ENCODE peak calls at places on chromosomes 16 and 17, in four cellular contexts. K is psoas muscle, C is fibroblast of mammary gland, A is AG09309. Y is an unnamed sample.

GRCh38 chr17:6241996-6242395 is 171.8 kb downstream of the WSCD1 start:
- DNase-seq in K (no peak), C (no peak), A (no peak), Y (no peak)

GRCh38 chr16:83809092-83809491 is 1.3 kb downstream of the HSBP1 start:
- DNase-seq in K (no peak), C (no peak), A (no peak), Y (no peak)

GRCh38 chr17:42982266-42982665 is 1.9 kb downstream of the RUNDC1 start:
- DNase-seq in K (no peak), C (no peak), A (no peak), Y (no peak)

GRCh38 chr17:33125552-33125950 is 133.9 kb downstream of the SPACA3 start:
- DNase-seq in K (no peak), C (no peak), A (no peak), Y (no peak)

GRCh38 chr17:51119415-51120356 is 982 bp downstream of the SPAG9 start:
- DNase-seq in K (peak), C (peak), A (no peak), Y (peak)

GRCh38 chr16:24255446-24256352 is at the start of gene CACNG3:
- DNase-seq in K (no peak), C (peak), A (no peak), Y (no peak)

GRCh38 chr16:84726670-84727467 is 27.1 kb downstream of the USP10 start:
- DNase-seq in K (no peak), C (no peak), A (no peak), Y (no peak)

GRCh38 chr16:57462978-57463362 is 491 bp downstream of the POLR2C start:
- DNase-seq in K (no peak), C (no peak), A (no peak), Y (no peak)

GRCh38 chr17:50633683-50634082 is 998 bp upstream of the ABCC3 start:
- DNase-seq in K (no peak), C (no peak), A (no peak), Y (no peak)

GRCh38 chr16:90077757-90078593 is 844 bp upstream of the PRDM7 start:
- DNase-seq in K (no peak), C (peak), A (no peak), Y (peak)

DNA sequence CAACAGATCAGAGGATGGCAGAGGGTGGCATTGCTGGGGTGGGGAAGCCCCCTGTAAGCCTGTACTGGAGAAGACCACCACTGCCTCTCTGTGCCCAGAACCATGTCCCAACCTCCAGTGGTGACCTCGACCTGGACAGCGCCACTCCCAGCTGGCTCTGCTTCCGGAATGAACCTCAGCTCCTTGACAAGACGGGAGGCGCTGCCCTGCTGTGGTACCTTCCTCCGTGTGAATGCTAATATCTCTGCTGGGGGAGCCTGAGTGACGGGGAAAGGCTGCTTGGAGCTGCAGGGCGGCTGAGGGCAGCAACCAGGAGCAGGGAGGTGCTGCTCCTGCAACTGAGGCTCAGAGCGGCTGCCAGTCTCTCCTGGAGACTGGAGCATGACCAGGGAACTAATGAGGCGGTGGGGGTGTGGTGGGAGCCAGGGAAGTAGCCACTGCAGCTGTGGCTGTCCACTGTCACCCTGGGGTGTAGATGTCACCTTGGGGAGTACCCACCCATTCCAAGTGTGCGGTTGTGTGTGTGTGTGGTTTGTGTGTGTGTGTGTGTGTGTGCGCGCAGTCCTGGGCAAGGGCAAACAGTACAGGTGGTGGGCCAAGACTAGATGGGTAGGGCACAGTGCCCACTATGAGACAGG is 6.2 kb downstream of the PRCD start:
- DNase-seq in K (no peak), C (no peak), A (no peak), Y (no peak)
- H3K4me3 ChIP-seq in K (no peak), C (no peak), A (no peak), Y (no peak)

GRCh38 chr17:73695035-73695738 is 50.9 kb upstream of the SDK2 start:
- DNase-seq in K (no peak), C (no peak), A (no peak), Y (no peak)

GRCh38 chr17:73698966-73699365 is 54.7 kb upstream of the SDK2 start:
- DNase-seq in K (no peak), C (no peak), A (no peak), Y (no peak)

GRCh38 chr17:73694491-73694890 is 50.2 kb upstream of the SDK2 start:
- DNase-seq in K (no peak), C (no peak), A (no peak), Y (no peak)

GRCh38 chr17:73696251-73696650 is 52.0 kb upstream of the SDK2 start:
- DNase-seq in K (no peak), C (no peak), A (no peak), Y (no peak)

GRCh38 chr17:73697872-73698271 is 53.6 kb upstream of the SDK2 start:
- DNase-seq in K (no peak), C (no peak), A (no peak), Y (no peak)
- TF ChIP-seq CTCF in K (no peak), C (no peak), A (no peak), Y (no peak)

GRCh38 chr17:81701288-81702071 is 1.7 kb upstream of the MRPL12 start:
- DNase-seq in K (no peak), C (no peak), A (no peak), Y (no peak)
- H3K4me3 ChIP-seq in K (peak), C (peak), A (peak), Y (peak)

GRCh38 chr17:77957215-77957868 is 1.2 kb upstream of the TNRC6C start:
- DNase-seq in K (no peak), C (no peak), A (no peak), Y (peak)

GRCh38 chr17:77958716-77959215 is 263 bp downstream of the TNRC6C start:
- DNase-seq in K (no peak), C (no peak), A (no peak), Y (no peak)

GRCh38 chr17:77959926-77960521 is 1.5 kb downstream of the TNRC6C start:
- DNase-seq in K (no peak), C (peak), A (no peak), Y (peak)

GRCh38 chr17:77959216-77959925 is 868 bp downstream of the TNRC6C start:
- DNase-seq in K (peak), C (no peak), A (no peak), Y (peak)

GRCh38 chr17:77957869-77958715 is at the start of gene TNRC6C:
- DNase-seq in K (peak), C (peak), A (peak), Y (peak)
- TF ChIP-seq CTCF in K (peak), C (no peak), A (no peak), Y (peak)

DNA sequence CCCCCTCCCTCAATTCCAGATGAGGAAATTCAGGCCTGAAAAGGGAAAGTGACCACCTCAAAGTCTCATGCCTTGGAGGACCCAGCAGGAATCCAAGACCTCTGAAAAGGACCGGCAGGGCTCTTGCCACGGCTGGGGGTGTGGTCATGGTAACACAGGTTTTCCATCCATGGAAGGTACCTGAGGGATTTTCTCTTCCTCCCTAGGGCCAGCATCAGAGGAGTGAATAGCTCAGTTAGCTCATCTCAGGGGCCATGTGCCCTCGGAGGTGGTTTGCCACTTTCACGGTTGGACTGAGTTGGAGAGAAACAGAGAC is 1.3 kb downstream of the CIITA start:
- DNase-seq in K (no peak), C (no peak), A (no peak), Y (no peak)
- H3K4me3 ChIP-seq in K (peak), C (no peak), A (peak), Y (peak)

GRCh38 chr17:74283371-74283673 is 9.3 kb downstream of the DNAI2 start:
- DNase-seq in K (no peak), C (no peak), A (no peak), Y (no peak)
- TF ChIP-seq CTCF in K (no peak), C (no peak), A (no peak), Y (no peak)

Y was measured in fibroblast of the aortic adventitia.